ENCODE peak calls at places on chromosomes 6 and 20, in nine cellular contexts. W is fibroblast of lung, P is right cardiac atrium, A is neuronal stem cell, O is GM23248, B is sigmoid colon, T is aorta, G is SK-N-MC, Y is mucosa of descending colon. F is an unnamed sample.

GRCh38 chr6:73382462-73383113 is 12.0 kb upstream of the DDX43 start:
- DNase-seq in W (no peak), G (no peak), B (no peak), P (no peak), Y (no peak), O (peak), A (no peak), T (no peak), F (no peak)

GRCh38 chr6:37862992-37863391 is 43.5 kb downstream of the ZFAND3 start:
- DNase-seq in T (no peak), G (no peak), B (no peak), A (no peak), W (no peak), Y (no peak), P (no peak), O (peak), F (peak)

GRCh38 chr6:11224966-11225463 is 7.5 kb downstream of the NEDD9 start:
- DNase-seq in Y (no peak), G (no peak), A (no peak), W (no peak), B (no peak), P (no peak), O (no peak), T (no peak), F (no peak)

GRCh38 chr6:130937942-130938604 is 110.9 kb downstream of the SMLR1 start:
- DNase-seq in G (no peak), O (peak), Y (no peak), T (no peak), B (no peak), W (no peak), P (no peak), A (no peak), F (no peak)

GRCh38 chr6:126040826-126041225 is 54.5 kb downstream of the TRMT11 start:
- DNase-seq in P (no peak), T (no peak), W (peak), B (no peak), O (peak), A (no peak), G (no peak), Y (peak), F (peak)

GRCh38 chr6:39769012-39769411 is 23.2 kb upstream of the DAAM2 start:
- DNase-seq in P (no peak), O (no peak), T (no peak), G (no peak), W (no peak), A (no peak), B (no peak), Y (no peak), F (no peak)

GRCh38 chr6:45486739-45487138 is 109.0 kb upstream of the SUPT3H start:
- DNase-seq in G (no peak), O (no peak), A (no peak), W (no peak), B (no peak), Y (no peak), P (no peak), T (no peak), F (no peak)

GRCh38 chr20:11754451-11754850 is 163.2 kb upstream of the BTBD3 start:
- DNase-seq in T (no peak), O (no peak), A (no peak), W (no peak), Y (no peak), B (no peak), P (no peak), G (no peak), F (no peak)

GRCh38 chr6:47759364-47759763 is 22.5 kb upstream of the OPN5 start:
- DNase-seq in A (no peak), G (no peak), B (no peak), Y (no peak), P (no peak), T (no peak), O (peak), W (no peak), F (no peak)

GRCh38 chr6:117266267-117266797 is 974 bp downstream of the VGLL2 start:
- DNase-seq in Y (no peak), G (no peak), A (no peak), T (no peak), P (no peak), B (no peak), O (peak), W (no peak), F (no peak)

GRCh38 chr20:34111057-34111711 is 859 bp downstream of the EIF2S2 start:
- DNase-seq in G (no peak), B (peak), T (no peak), P (peak), W (peak), A (no peak), O (peak), Y (no peak), F (peak)

GRCh38 chr6:137102050-137102848 is 57.5 kb upstream of the IL20RA start:
- DNase-seq in A (no peak), O (no peak), T (no peak), Y (no peak), W (no peak), B (no peak), P (no peak), G (no peak), F (no peak)

GRCh38 chr20:50267041-50267865 is 76.6 kb downstream of the CEBPB start:
- DNase-seq in P (peak), O (peak), W (peak), B (peak), G (no peak), A (no peak), Y (peak), T (no peak), F (no peak)

GRCh38 chr20:35451295-35451694 is 4.1 kb upstream of the CEP250 start:
- DNase-seq in O (no peak), Y (no peak), T (no peak), P (no peak), B (no peak), W (no peak), G (no peak), A (no peak), F (no peak)

GRCh38 chr6:118914598-118914997 is 20.4 kb downstream of the MCM9 start:
- DNase-seq in O (no peak), B (no peak), T (no peak), A (no peak), Y (no peak), W (no peak), G (no peak), P (no peak), F (no peak)

GRCh38 chr6:43077981-43078411 is 1.9 kb downstream of the PTK7 start:
- DNase-seq in O (peak), B (no peak), P (no peak), Y (no peak), W (peak), A (no peak), T (no peak), G (no peak), F (peak)

GRCh38 chr6:41796474-41796873 is 9.0 kb downstream of the TOMM6 start:
- DNase-seq in O (no peak), P (no peak), Y (no peak), W (no peak), B (no peak), G (no peak), T (no peak), A (no peak), F (no peak)

GRCh38 chr6:145339089-145339488 is 396.2 kb downstream of the EPM2A start:
- DNase-seq in G (no peak), Y (no peak), T (no peak), W (no peak), A (no peak), O (no peak), B (no peak), P (no peak), F (no peak)

GRCh38 chr6:147061152-147061551 is 143.1 kb upstream of the STXBP5 start:
- DNase-seq in T (no peak), B (no peak), A (no peak), Y (no peak), W (no peak), O (no peak), P (no peak), G (no peak), F (no peak)

GRCh38 chr20:45917790-45918141 is 5.8 kb upstream of the PLTP start:
- DNase-seq in P (peak), A (no peak), Y (no peak), W (peak), O (peak), T (no peak), B (no peak), G (no peak), F (no peak)

GRCh38 chr20:50153153-50153499 is 397 bp downstream of the PEDS1 start:
- DNase-seq in G (no peak), O (peak), Y (no peak), B (peak), W (no peak), P (no peak), T (no peak), A (no peak), F (no peak)

GRCh38 chr6:125196613-125197012 is 43.0 kb downstream of the TPD52L1 start:
- DNase-seq in Y (no peak), G (no peak), T (no peak), O (no peak), P (no peak), B (no peak), W (no peak), A (no peak), F (no peak)

GRCh38 chr6:11805259-11806053 is 26.9 kb upstream of the ADTRP start:
- DNase-seq in P (no peak), G (no peak), A (no peak), T (no peak), O (no peak), W (no peak), B (no peak), Y (peak), F (no peak)

GRCh38 chr6:100262086-100262485 is 202.6 kb downstream of the SIM1 start:
- DNase-seq in T (no peak), W (no peak), O (no peak), G (no peak), Y (no peak), B (no peak), P (no peak), A (no peak), F (no peak)

GRCh38 chr6:34912715-34913464 is 23.8 kb downstream of the ANKS1A start:
- DNase-seq in B (no peak), O (peak), P (no peak), A (no peak), W (peak), Y (no peak), G (no peak), T (no peak), F (peak)

GRCh38 chr6:22064558-22064957 is 232.3 kb downstream of the PRL start:
- DNase-seq in T (no peak), A (no peak), O (no peak), B (no peak), G (no peak), W (no peak), Y (no peak), P (no peak), F (no peak)

GRCh38 chr6:143746202-143747119 is 68.7 kb downstream of the PHACTR2 start:
- DNase-seq in W (peak), A (no peak), Y (no peak), G (no peak), B (no peak), O (no peak), P (peak), T (no peak), F (no peak)

GRCh38 chr6:138757131-138757530 is 16.4 kb upstream of the CCDC28A start:
- DNase-seq in G (no peak), W (no peak), A (no peak), O (no peak), T (no peak), P (no peak), Y (no peak), B (no peak), F (no peak)

GRCh38 chr6:142537612-142538478 is 236.0 kb downstream of the ADGRG6 start:
- DNase-seq in O (peak), W (peak), T (no peak), G (no peak), B (no peak), A (no peak), P (no peak), Y (no peak), F (no peak)

GRCh38 chr6:111494951-111495350 is 11.9 kb upstream of the REV3L start:
- DNase-seq in P (no peak), A (no peak), T (no peak), Y (no peak), O (no peak), G (no peak), W (no peak), B (no peak), F (no peak)

GRCh38 chr6:10644225-10644624 is 50.2 kb downstream of the C6orf52 start:
- DNase-seq in A (no peak), P (no peak), W (no peak), B (no peak), T (no peak), O (no peak), G (no peak), Y (no peak), F (no peak)

GRCh38 chr6:166864333-166864732 is 92.0 kb downstream of the RNASET2 start:
- DNase-seq in P (no peak), Y (no peak), A (no peak), G (no peak), W (no peak), O (no peak), T (no peak), B (no peak), F (no peak)

GRCh38 chr6:15817100-15817499 is 154.3 kb upstream of the DTNBP1 start:
- DNase-seq in O (no peak), Y (no peak), B (no peak), W (no peak), G (no peak), P (no peak), T (no peak), A (no peak), F (no peak)

GRCh38 chr20:10511507-10512231 is 76.6 kb downstream of the SLX4IP start:
- DNase-seq in Y (peak), O (peak), T (peak), B (peak), A (no peak), W (peak), P (peak), G (no peak), F (peak)

GRCh38 chr6:3324262-3324942 is 65.7 kb downstream of the PSMG4 start:
- DNase-seq in G (no peak), A (no peak), T (no peak), B (no peak), P (no peak), W (peak), O (peak), Y (no peak), F (peak)

GRCh38 chr20:59456342-59457132 is 147.8 kb upstream of the PHACTR3 start:
- DNase-seq in G (no peak), A (no peak), W (no peak), P (no peak), O (no peak), T (no peak), Y (no peak), B (peak), F (no peak)

GRCh38 chr6:80197474-80197873 is 91.0 kb downstream of the BCKDHB start:
- DNase-seq in W (peak), B (no peak), A (no peak), P (no peak), O (peak), Y (no peak), T (no peak), G (no peak), F (peak)

GRCh38 chr6:141203902-141204575 is 928.7 kb upstream of the GJE1 start:
- DNase-seq in G (no peak), O (peak), Y (no peak), T (no peak), B (no peak), P (no peak), A (no peak), W (peak), F (peak)

GRCh38 chr6:2124260-2124709 is 121.1 kb downstream of the GMDS start:
- DNase-seq in B (no peak), A (no peak), P (peak), O (no peak), G (no peak), T (no peak), W (peak), Y (no peak), F (no peak)

DNA sequence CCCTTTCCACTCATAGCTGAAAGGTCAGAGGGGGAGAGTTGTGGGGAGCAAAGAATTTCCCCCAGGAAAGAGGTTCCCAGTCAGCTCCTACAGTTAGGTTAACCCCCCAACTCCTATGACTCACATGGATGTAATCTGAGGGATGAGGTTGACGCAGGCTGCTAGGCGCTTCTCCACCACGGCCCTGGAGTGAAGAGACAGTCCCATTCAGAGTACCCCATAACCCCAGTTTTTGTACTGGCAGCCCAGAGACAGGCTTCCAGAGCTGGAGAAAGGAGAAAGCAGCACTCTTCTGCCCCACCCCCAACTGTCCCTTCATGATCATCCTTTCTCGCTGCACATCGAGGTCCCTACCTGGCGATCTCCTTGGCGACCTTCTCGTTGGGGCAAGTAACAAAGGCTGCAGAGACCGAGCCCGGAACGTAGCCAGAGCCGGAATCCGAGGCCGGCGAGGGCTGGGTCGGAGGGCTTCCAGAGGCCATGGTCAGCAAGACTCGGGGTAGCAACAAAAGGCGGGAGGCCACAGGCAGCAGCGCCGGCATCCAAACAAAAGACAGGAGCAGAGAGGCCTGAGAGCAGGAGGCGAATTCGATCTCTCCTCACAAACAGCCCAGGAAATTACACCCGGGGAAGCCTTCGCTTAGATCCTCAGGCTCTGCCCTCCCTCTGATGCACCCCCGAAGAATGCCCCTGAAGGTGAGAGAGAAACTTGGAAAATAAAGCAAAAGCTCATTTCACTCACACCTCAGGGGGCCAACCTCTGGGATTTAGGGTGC is 592 bp downstream of the CUTA start:
- DNase-seq in T (no peak), B (no peak), W (peak), O (peak), P (no peak), Y (peak), A (no peak), G (no peak), F (peak)
- H3K4me3 ChIP-seq in T (peak), B (peak), W (peak), O (peak), P (peak), Y (peak), A (peak), G (peak), F (peak)

GRCh38 chr6:20400476-20401402 is 940 bp upstream of the E2F3 start:
- DNase-seq in O (peak), P (peak), A (no peak), W (peak), B (peak), G (peak), T (peak), Y (peak), F (no peak)
- H3K4me3 ChIP-seq in O (peak), P (peak), A (peak), W (peak), B (peak), G (peak), T (peak), Y (peak), F (peak)

GRCh38 chr20:37348643-37349516 is 2.9 kb downstream of the SRC start:
- DNase-seq in A (no peak), Y (no peak), W (no peak), B (peak), T (no peak), P (peak), O (no peak), G (no peak), F (no peak)

GRCh38 chr20:37347891-37348642 is 2.1 kb downstream of the SRC start:
- DNase-seq in O (peak), W (no peak), G (no peak), T (peak), Y (no peak), A (no peak), B (peak), P (peak), F (no peak)

GRCh38 chr20:37346526-37347346 is 796 bp downstream of the SRC start:
- DNase-seq in G (no peak), A (peak), T (peak), B (peak), O (peak), Y (no peak), W (no peak), P (no peak), F (no peak)

GRCh38 chr20:37346232-37346525 is 239 bp downstream of the SRC start:
- DNase-seq in T (no peak), O (peak), P (no peak), W (no peak), A (no peak), Y (no peak), G (no peak), B (no peak), F (no peak)

GRCh38 chr20:37347347-37347823 is 1.4 kb downstream of the SRC start:
- DNase-seq in B (peak), G (no peak), Y (no peak), T (no peak), P (no peak), W (no peak), O (no peak), A (no peak), F (no peak)
- H3K4me3 ChIP-seq in B (no peak), G (peak), Y (no peak), T (no peak), P (no peak), W (peak), O (peak), A (peak), F (peak)

GRCh38 chr6:54112171-54112650 is 968 bp downstream of the MLIP start:
- DNase-seq in B (no peak), O (peak), W (no peak), A (no peak), Y (no peak), P (no peak), G (peak), T (no peak), F (no peak)
- H3K4me3 ChIP-seq in B (no peak), O (no peak), W (no peak), A (no peak), Y (no peak), P (no peak), G (peak), T (no peak), F (no peak)

GRCh38 chr20:3933126-3933684 is 44.0 kb downstream of the PANK2 start:
- DNase-seq in O (no peak), G (no peak), B (no peak), T (no peak), W (no peak), P (no peak), Y (no peak), A (no peak), F (no peak)
- H3K4me3 ChIP-seq in O (peak), G (no peak), B (no peak), T (no peak), W (no peak), P (peak), Y (no peak), A (no peak), F (no peak)

DNA sequence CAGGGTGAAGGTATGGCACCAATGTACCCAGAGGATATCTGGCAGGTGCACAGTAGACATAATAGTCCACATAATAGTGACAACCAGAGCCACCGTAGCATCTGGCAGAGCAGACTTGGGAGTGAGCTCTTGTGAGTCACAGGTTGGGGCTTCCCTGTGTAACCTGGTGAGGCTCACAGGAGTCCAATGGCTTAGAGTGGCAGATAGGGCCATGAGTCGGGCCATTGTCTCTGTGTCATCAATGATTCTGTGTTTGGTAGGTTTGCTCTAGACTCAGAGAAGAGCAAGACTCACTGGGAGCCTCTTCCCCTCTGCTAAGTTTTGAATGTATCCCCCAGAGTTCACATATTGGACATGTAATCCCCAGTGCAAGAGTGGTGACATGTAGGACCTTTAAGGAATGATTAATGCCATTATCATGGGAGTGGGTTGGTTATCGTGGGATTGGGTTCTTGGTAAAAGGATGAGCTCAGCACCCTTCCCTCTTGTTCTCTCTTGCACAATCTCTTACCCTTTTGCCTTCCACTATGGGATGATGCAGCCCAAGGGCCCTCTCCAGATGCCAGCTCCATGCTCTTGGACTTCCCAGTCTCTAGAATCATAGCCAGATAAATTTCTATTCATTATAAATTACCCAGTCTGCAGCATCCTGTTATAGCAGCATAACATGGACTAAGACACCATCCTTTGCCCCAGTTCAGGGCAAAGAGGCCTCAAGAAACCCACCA is 22.6 kb upstream of the SIRPA start:
- DNase-seq in T (no peak), B (no peak), W (no peak), Y (no peak), O (peak), A (no peak), P (no peak), G (no peak), F (no peak)
- H3K4me3 ChIP-seq in T (no peak), B (no peak), W (no peak), Y (no peak), O (no peak), A (no peak), P (no peak), G (no peak), F (no peak)

DNA sequence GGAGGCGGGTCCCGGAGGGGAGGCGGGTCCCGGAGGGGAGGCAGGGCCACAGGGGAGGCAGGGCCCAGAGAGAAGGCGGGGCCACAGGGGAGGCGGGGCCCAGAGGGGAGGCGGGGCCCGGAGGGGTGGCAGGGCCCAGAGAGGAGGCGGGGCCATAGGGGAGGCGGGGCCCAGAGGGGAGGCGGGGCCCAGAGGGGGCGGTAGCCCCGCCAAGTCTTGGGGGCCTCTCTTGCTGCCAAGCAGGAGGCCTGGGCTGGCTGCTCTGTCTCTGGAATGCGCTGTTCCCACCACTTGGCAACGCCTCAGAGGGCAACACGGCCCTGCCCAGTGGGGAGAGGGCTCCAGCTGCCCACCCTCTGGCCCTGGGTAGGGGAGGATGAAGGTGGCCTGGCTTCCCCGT is 80.5 kb downstream of the YTHDF1 start:
- DNase-seq in P (peak), W (no peak), T (peak), A (no peak), G (no peak), Y (peak), B (no peak), O (no peak), F (no peak)
- H3K4me3 ChIP-seq in P (no peak), W (no peak), T (no peak), A (no peak), G (no peak), Y (no peak), B (no peak), O (no peak), F (no peak)

F was measured in AG09309.